ENCODE peak calls at places on chromosomes 3 and 15, in six cellular contexts. K is A549, O is GM12878, X is upper lobe of left lung, S is HepG2, L is K562. V is an unnamed sample.
A peak's percentile ranks its signal among the peaks of the same experiment; 100 is the strongest.

GRCh38 chr3:6743067-6743720 is 117.7 kb upstream of the GRM7 start:
- ATAC-seq in L (no peak), X (no peak), O (no peak), S (no peak), K (no peak), V (no peak)

GRCh38 chr3:44996556-44996969 is 20.5 kb downstream of the EXOSC7 start:
- ATAC-seq in X (no peak), S (peak; percentile 70), L (no peak), K (no peak), O (peak; percentile 89), V (no peak)

GRCh38 chr3:4581040-4581439 is 87.9 kb downstream of the ITPR1 start:
- ATAC-seq in K (no peak), O (peak; percentile 11), S (no peak), X (no peak), L (peak; percentile 78), V (no peak)

GRCh38 chr3:185280572-185281365 is 26.9 kb upstream of the EHHADH start:
- ATAC-seq in K (no peak), X (no peak), L (peak; percentile 91), O (peak; percentile 61), S (peak; percentile 28), V (no peak)

GRCh38 chr3:41223691-41224090 is 24.4 kb downstream of the CTNNB1 start:
- ATAC-seq in L (no peak), S (no peak), O (peak; percentile 32), X (no peak), K (no peak), V (no peak)

GRCh38 chr15:73065114-73065513 is 12.9 kb downstream of the NEO1 start:
- ATAC-seq in X (no peak), K (no peak), O (no peak), L (no peak), S (no peak), V (no peak)

GRCh38 chr3:118098818-118099217 is 935.8 kb downstream of the IGSF11 start:
- ATAC-seq in K (no peak), S (no peak), X (no peak), L (no peak), O (no peak), V (no peak)

GRCh38 chr3:183265713-183266417 is 12.8 kb downstream of the B3GNT5 start:
- ATAC-seq in O (peak; percentile 65), X (no peak), S (peak; percentile 85), K (peak; percentile 98), L (no peak), V (no peak)

GRCh38 chr3:155001289-155002007 is 78.7 kb upstream of the MME start:
- ATAC-seq in S (no peak), L (no peak), K (no peak), O (no peak), X (no peak), V (no peak)

GRCh38 chr3:99842826-99843589 is 25.3 kb downstream of the CMSS1 start:
- ATAC-seq in O (peak; percentile 86), S (peak; percentile 80), K (peak; percentile 78), L (peak; percentile 78), X (peak; percentile 49), V (peak; percentile 62)

GRCh38 chr3:31636693-31637442 is 104.1 kb downstream of the STT3B start:
- ATAC-seq in K (no peak), S (peak; percentile 70), X (no peak), L (no peak), O (peak; percentile 39), V (no peak)

GRCh38 chr3:191721983-191722382 is 261.0 kb downstream of the PYDC2 start:
- ATAC-seq in L (no peak), X (no peak), O (no peak), K (no peak), S (peak; percentile 72), V (no peak)

GRCh38 chr3:151198849-151199248 is 4.2 kb downstream of the GPR171 start:
- ATAC-seq in K (no peak), O (no peak), S (no peak), X (no peak), L (no peak), V (no peak)

GRCh38 chr3:94258851-94259250 is 196.0 kb downstream of the NSUN3 start:
- ATAC-seq in S (no peak), O (no peak), X (no peak), L (no peak), K (no peak), V (no peak)

GRCh38 chr3:122307987-122308386 is 17.1 kb upstream of the CSTA start:
- ATAC-seq in K (no peak), O (no peak), S (no peak), X (no peak), L (no peak), V (no peak)

GRCh38 chr3:48236531-48236930 is 4.4 kb upstream of the ZNF589 start:
- ATAC-seq in S (peak; percentile 13), O (no peak), X (no peak), L (no peak), K (no peak), V (no peak)

GRCh38 chr3:152309535-152310317 is 41.0 kb downstream of the MBNL1 start:
- ATAC-seq in S (no peak), L (no peak), X (no peak), K (no peak), O (peak; percentile 49), V (no peak)

GRCh38 chr3:59879033-59879655 is 829.3 kb upstream of the CFAP20DC start:
- ATAC-seq in K (no peak), O (no peak), X (no peak), S (no peak), L (no peak), V (no peak)
- TF ChIP-seq EP300 in K (no peak), O (no peak), X (no peak), S (no peak), L (no peak), V (no peak)

GRCh38 chr3:194586839-194587238 is 46.4 kb downstream of the TMEM44 start:
- ATAC-seq in X (no peak), S (no peak), L (no peak), O (no peak), K (no peak), V (no peak)
- TF ChIP-seq POLR2A in X (no peak), S (no peak), L (no peak), O (no peak), K (no peak), V (no peak)

DNA sequence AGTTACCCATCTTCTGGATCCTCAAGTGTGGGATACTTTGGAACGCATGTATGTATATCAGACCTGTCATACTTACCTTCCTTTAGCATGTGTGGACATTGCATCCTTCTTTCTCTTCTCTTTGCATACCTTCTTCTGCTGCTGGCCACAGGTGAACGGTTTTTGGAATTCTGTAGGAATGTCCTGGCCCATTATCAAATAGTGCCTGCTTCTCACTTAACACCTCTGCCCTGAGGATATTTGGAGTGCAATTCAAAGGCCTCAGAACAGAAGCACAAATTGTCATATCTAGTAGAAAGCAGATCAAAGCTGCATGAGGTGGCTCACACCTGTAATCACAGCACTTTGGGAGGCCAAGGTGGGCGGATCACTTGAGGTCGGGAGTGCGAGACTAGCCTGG is 34.1 kb upstream of the UACA start:
- ATAC-seq in K (no peak), L (no peak), X (no peak), S (no peak), O (no peak), V (no peak)
- TF ChIP-seq EP300 in K (no peak), L (no peak), X (no peak), S (no peak), O (no peak), V (no peak)

GRCh38 chr15:90650117-90650955 is 66.8 kb upstream of the BLM start:
- ATAC-seq in O (no peak), S (no peak), K (no peak), L (peak; percentile 34), X (no peak), V (no peak)

GRCh38 chr15:90645873-90646605 is 71.1 kb upstream of the BLM start:
- ATAC-seq in X (no peak), O (no peak), S (peak; percentile 56), L (no peak), K (peak; percentile 54), V (no peak)

GRCh38 chr15:90646662-90647305 is 70.4 kb upstream of the BLM start:
- ATAC-seq in S (no peak), K (peak; percentile 1), O (no peak), L (no peak), X (no peak), V (no peak)

GRCh38 chr15:90647326-90647725 is 69.8 kb upstream of the BLM start:
- ATAC-seq in K (no peak), X (no peak), O (no peak), S (no peak), L (no peak), V (no peak)

GRCh38 chr15:90648137-90649070 is 68.7 kb upstream of the BLM start:
- ATAC-seq in K (peak; percentile 32), X (peak; percentile 85), S (peak; percentile 58), L (peak; percentile 83), O (peak; percentile 84), V (peak; percentile 87)
- TF ChIP-seq POLR2A in K (no peak), X (no peak), S (no peak), L (peak; percentile 92), O (no peak), V (no peak)

DNA sequence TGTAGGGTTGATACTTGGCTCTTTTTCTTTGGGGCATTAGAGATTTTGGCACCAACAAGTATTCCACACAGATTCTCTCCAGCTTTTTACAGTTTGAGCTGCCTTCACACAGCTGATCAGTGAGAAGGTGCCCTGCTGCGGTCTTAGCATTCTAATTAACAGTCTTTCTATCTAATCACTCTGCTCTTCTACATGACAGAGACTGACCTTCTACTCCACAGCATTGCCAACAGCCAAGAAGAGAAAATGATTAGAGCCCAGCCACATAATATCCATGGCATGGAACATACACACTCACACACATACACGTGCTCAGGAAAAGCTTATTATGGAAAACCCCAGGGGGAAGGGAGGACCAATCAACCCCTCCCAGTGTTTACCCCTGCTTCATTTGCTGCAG is 76.1 kb upstream of the PPP2R3A start:
- ATAC-seq in K (no peak), S (no peak), O (no peak), L (no peak), X (no peak), V (no peak)
- TF ChIP-seq EP300 in K (no peak), S (no peak), O (no peak), L (no peak), X (no peak), V (no peak)

DNA sequence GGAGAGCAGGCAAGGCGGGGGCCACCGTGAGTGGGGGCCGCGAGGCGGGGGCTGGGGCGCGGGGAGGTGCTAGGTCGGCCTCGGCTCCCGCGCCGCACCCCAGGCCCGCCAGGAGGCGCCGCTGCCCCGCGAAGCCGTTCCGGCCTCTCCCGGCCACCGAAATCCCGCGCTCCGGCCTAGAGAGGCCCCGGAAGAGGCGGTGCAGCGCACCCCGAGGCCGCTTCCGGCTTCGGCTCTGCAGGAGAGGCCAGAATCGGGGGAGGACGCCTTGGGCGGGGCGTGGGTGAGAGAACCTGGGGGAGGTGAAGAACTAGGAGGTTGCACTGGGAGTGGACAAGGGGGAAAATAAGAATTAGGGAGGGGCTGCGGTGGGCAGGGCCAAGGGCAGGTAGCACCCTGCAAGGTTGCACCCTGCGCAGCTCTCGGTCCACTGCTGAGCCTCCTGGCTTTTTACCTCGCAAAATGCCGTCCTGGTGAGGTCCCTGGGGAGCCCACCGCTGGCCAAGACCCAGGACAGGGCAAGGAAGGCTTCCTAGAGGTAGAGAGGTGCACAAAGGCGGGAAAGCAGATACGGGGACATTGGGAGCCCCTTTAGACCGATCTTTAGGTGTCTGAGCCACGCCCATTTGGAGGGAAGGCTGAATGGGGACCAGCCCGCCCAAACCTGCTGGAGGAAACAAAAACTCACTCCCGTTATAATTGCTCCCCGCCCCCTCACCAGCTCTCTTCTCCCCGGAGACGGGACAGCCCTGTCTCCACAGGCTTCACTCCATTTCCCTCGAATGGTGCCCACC is 8.4 kb upstream of the GNAI2 start:
- ATAC-seq in X (peak; percentile 96), K (peak; percentile 89), S (peak; percentile 78), O (peak; percentile 91), L (peak; percentile 94), V (peak; percentile 92)
- TF ChIP-seq POLR2A in X (no peak), K (no peak), S (no peak), O (peak; percentile 75), L (peak; percentile 48), V (peak; percentile 36)

V was measured in gastroesophageal sphincter.